ENCODE peak calls at places on chromosome 4, in five cellular contexts. X is CD8-positive, alpha-beta T cell; P is esophagus squamous epithelium; U is prostate gland; C is BE2C. O is an unnamed sample.

GRCh38 chr4:8507251-8507570 is 66.6 kb downstream of the TRMT44 start:
- DNase-seq in C (no peak), P (no peak), X (no peak), U (no peak), O (no peak)

GRCh38 chr4:95556460-95556859 is 7.7 kb upstream of the UNC5C start:
- DNase-seq in U (no peak), X (no peak), P (no peak), C (no peak), O (no peak)

GRCh38 chr4:124936427-124936826 is 223.9 kb upstream of the ANKRD50 start:
- DNase-seq in P (no peak), X (no peak), U (no peak), C (peak; percentile 16), O (peak; percentile 29)

GRCh38 chr4:187236491-187236890 is 512.8 kb upstream of the FAT1 start:
- DNase-seq in U (no peak), C (no peak), X (no peak), P (no peak), O (no peak)

GRCh38 chr4:86974481-86975050 is 39.8 kb downstream of the AFF1 start:
- DNase-seq in P (no peak), X (no peak), U (no peak), C (no peak), O (no peak)

GRCh38 chr4:134027931-134028330 is 173.7 kb downstream of the PABPC4L start:
- DNase-seq in X (no peak), C (peak; percentile 11), U (peak; percentile 4), P (no peak), O (no peak)

GRCh38 chr4:166091914-166092510 is 219.0 kb downstream of the TLL1 start:
- DNase-seq in X (no peak), U (peak; percentile 9), P (no peak), C (no peak), O (no peak)

GRCh38 chr4:82519072-82519471 is 42.7 kb downstream of the TMEM150C start:
- DNase-seq in P (no peak), U (no peak), C (no peak), X (no peak), O (no peak)

GRCh38 chr4:105139646-105140045 is 7.0 kb upstream of the TET2 start:
- DNase-seq in P (no peak), U (no peak), C (no peak), X (no peak), O (no peak)

GRCh38 chr4:30103455-30103854 is 616.7 kb upstream of the PCDH7 start:
- DNase-seq in C (no peak), P (no peak), X (no peak), U (no peak), O (no peak)

GRCh38 chr4:2290974-2291704 is 29.2 kb upstream of the MXD4 start:
- DNase-seq in P (no peak), U (no peak), X (peak; percentile 95), C (peak; percentile 4), O (no peak)

GRCh38 chr4:138611721-138612120 is 369.6 kb upstream of the SLC7A11 start:
- DNase-seq in P (no peak), C (peak; percentile 37), U (no peak), X (no peak), O (no peak)

GRCh38 chr4:6885953-6886557 is 23.6 kb upstream of the TBC1D14 start:
- DNase-seq in U (no peak), P (no peak), C (no peak), X (no peak), O (peak; percentile 58)

GRCh38 chr4:144579411-144580020 is 66.4 kb upstream of the HHIP start:
- DNase-seq in X (no peak), P (no peak), C (no peak), U (no peak), O (no peak)
- H3K4me3 ChIP-seq in X (no peak overlapping the region), P (no peak overlapping the region), C (no peak overlapping the region), U (no peak overlapping the region), O (no peak overlapping the region)

GRCh38 chr4:143555676-143556075 is 42.2 kb downstream of the SMARCA5 start:
- DNase-seq in P (no peak), X (no peak), U (no peak), C (no peak), O (no peak)

GRCh38 chr4:143558286-143558685 is 44.8 kb downstream of the SMARCA5 start:
- DNase-seq in U (no peak), P (no peak), C (no peak), X (no peak), O (no peak)

GRCh38 chr4:143559757-143560147 is 46.2 kb downstream of the SMARCA5 start:
- DNase-seq in C (peak; percentile 33), X (peak; percentile 28), P (no peak), U (no peak), O (no peak)

GRCh38 chr4:143558823-143559756 is 45.6 kb downstream of the SMARCA5 start:
- DNase-seq in U (peak; percentile 54), X (peak; percentile 63), C (peak; percentile 73), P (no peak), O (peak; percentile 62)

DNA sequence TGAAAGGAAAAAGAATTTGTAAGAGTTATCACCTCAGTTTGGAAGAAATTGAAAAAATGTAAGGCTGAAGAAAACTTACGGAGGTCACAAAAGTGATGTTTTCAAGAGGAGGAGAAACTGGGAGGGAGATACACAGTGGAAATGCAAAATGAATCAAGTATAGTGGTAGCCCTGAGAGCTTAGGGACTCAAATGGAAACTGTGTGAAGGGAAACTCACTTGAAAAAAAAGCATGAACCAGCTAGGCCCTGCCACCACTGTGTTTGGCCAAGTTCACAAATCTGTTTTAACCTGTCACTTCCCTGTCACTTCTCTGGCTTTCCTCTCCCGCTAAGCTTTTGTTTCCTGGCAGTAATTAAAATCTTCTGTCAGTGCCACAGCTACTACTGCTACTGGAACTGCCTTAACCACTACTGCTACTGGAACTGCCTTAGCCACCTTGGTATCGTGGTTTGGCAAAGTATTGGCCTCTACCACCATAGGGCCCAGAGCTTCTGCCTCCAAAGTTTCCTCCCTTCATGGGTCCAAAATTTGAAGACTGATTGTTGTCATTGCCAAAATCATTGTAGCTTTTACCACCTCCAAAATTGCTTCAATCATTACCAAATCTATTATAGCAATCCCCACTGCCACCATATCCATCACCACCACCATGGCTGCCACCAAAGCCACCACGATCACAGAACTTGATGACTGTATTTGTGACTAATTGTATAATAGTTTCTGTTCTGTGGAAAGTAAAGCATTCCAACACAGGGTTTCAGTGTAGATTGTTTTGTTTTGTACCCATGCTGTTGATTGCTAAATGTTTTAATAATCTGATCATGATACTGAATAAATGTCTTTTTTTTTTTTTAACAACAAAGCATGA is 41.5 kb downstream of the SMARCA5 start:
- DNase-seq in P (no peak), X (no peak), U (no peak), C (no peak), O (no peak)
- H3K36me3 ChIP-seq in P (peaks cover 59% of the 10 kb centered on the region), X (peaks cover 9% of the 10 kb centered on the region), U (no peaks in the 10 kb centered on the region), C (peaks cover 36% of the 10 kb centered on the region), O (peaks cover 54% of the 10 kb centered on the region)

GRCh38 chr4:155590751-155591150 is 75.9 kb upstream of the GUCY1A1 start:
- DNase-seq in P (no peak), C (no peak), X (no peak), U (no peak), O (no peak)
- TF ChIP-seq CTCF in P (no peak), C (no peak), X (no peak), U (no peak), O (no peak)

GRCh38 chr4:140019619-140020367 is 134.2 kb downstream of the MAML3 start:
- DNase-seq in U (no peak), P (no peak), X (no peak), C (no peak), O (no peak)
- H3K4me3 ChIP-seq in U (no peak overlapping the region), P (no peak overlapping the region), X (no peak overlapping the region), C (no peak overlapping the region), O (no peak overlapping the region)

GRCh38 chr4:1032861-1033260 is 21.4 kb downstream of the FGFRL1 start:
- DNase-seq in P (no peak), X (no peak), C (no peak), U (no peak), O (no peak)

GRCh38 chr4:1036976-1037810 is 25.8 kb downstream of the FGFRL1 start:
- DNase-seq in P (no peak), X (no peak), C (no peak), U (no peak), O (no peak)

GRCh38 chr4:1033840-1034551 is 22.6 kb downstream of the FGFRL1 start:
- DNase-seq in P (no peak), C (no peak), U (no peak), X (no peak), O (peak; percentile 63)

GRCh38 chr4:1036095-1036494 is 24.7 kb downstream of the FGFRL1 start:
- DNase-seq in P (no peak), U (no peak), X (no peak), C (no peak), O (no peak)

GRCh38 chr4:1035510-1035909 is 24.1 kb downstream of the FGFRL1 start:
- DNase-seq in X (no peak), U (peak; percentile 52), P (no peak), C (no peak), O (peak; percentile 56)
- H3K36me3 ChIP-seq in X (no peaks in the 10 kb centered on the region), U (no peaks in the 10 kb centered on the region), P (no peaks in the 10 kb centered on the region), C (no peaks in the 10 kb centered on the region), O (no peaks in the 10 kb centered on the region)

O was measured in heart right ventricle.